ENCODE peak calls at places on chromosomes 6 and 20, in nine cellular contexts. E is mammary epithelial cell; T is A549; N is HepG2; U is CD8-positive, alpha-beta T cell; J is suprapubic skin; W is fibroblast of lung; V is transverse colon; G is cardiac muscle cell. X is an unnamed sample.
A peak's percentile ranks its signal among the peaks of the same experiment; 100 is the strongest.

GRCh38 chr20:63850689-63851547 is 10.4 kb upstream of the ABHD16B start:
- DNase-seq in E (no peak), T (no peak), N (no peak), U (no peak), J (no peak), W (no peak), V (peak; percentile 63), G (no peak), X (no peak)

GRCh38 chr6:94446120-94446519 is 1026.8 kb upstream of the EPHA7 start:
- DNase-seq in E (no peak), T (no peak), N (no peak), U (no peak), J (no peak), W (no peak), V (no peak), G (no peak), X (no peak)

GRCh38 chr6:25239498-25239897 is 39.7 kb upstream of the CARMIL1 start:
- DNase-seq in E (no peak), T (no peak), N (no peak), U (no peak), J (no peak), W (no peak), V (no peak), G (no peak), X (no peak)

GRCh38 chr6:24125980-24126379 is at the start of gene NRSN1:
- DNase-seq in E (no peak), T (no peak), N (peak; percentile 33), U (no peak), J (no peak), W (no peak), V (no peak), G (peak; percentile 70), X (no peak)

GRCh38 chr20:62918137-62918536 is 8.2 kb downstream of the DIDO1 start:
- DNase-seq in E (no peak), T (no peak), N (no peak), U (no peak), J (peak; percentile 4), W (no peak), V (no peak), G (no peak), X (no peak)

GRCh38 chr6:104326173-104327001 is 533.3 kb downstream of the HACE1 start:
- DNase-seq in E (peak; percentile 17), T (no peak), N (no peak), U (no peak), J (no peak), W (peak; percentile 9), V (no peak), G (no peak), X (no peak)

GRCh38 chr6:114559419-114559818 is 216.6 kb upstream of the HS3ST5 start:
- DNase-seq in E (no peak), T (no peak), N (no peak), U (no peak), J (no peak), W (no peak), V (no peak), G (no peak), X (no peak)

GRCh38 chr6:166412911-166413384 is 30.2 kb upstream of the MPC1 start:
- DNase-seq in E (no peak), T (no peak), N (no peak), U (no peak), J (no peak), W (no peak), V (no peak), G (no peak), X (no peak)

GRCh38 chr6:158879180-158879579 is 60.0 kb upstream of the EZR start:
- DNase-seq in E (peak; percentile 32), T (no peak), N (no peak), U (no peak), J (no peak), W (no peak), V (no peak), G (no peak), X (no peak)

GRCh38 chr20:61660559-61660958 is 405.1 kb downstream of the TAF4 start:
- DNase-seq in E (no peak), T (no peak), N (no peak), U (no peak), J (no peak), W (no peak), V (no peak), G (no peak), X (no peak)

GRCh38 chr6:4647414-4648365 is 128.5 kb upstream of the CDYL start:
- DNase-seq in E (peak; percentile 63), T (peak; percentile 81), N (peak; percentile 53), U (peak; percentile 49), J (peak; percentile 88), W (peak; percentile 82), V (peak; percentile 80), G (peak; percentile 89), X (peak; percentile 64)

GRCh38 chr6:170027111-170028043 is 263.5 kb downstream of the DLL1 start:
- DNase-seq in E (no peak), T (no peak), N (no peak), U (no peak), J (no peak), W (peak; percentile 57), V (no peak), G (no peak), X (peak; percentile 12)

GRCh38 chr20:57686931-57687652 is 22.7 kb downstream of the PMEPA1 start:
- DNase-seq in E (peak; percentile 77), T (no peak), N (no peak), U (no peak), J (no peak), W (no peak), V (no peak), G (no peak), X (peak; percentile 61)

GRCh38 chr6:34425132-34425497 is 754 bp downstream of the RPS10 start:
- DNase-seq in E (no peak), T (no peak), N (no peak), U (no peak), J (no peak), W (peak; percentile 22), V (no peak), G (no peak), X (no peak)

GRCh38 chr6:34424200-34425131 is 1.4 kb downstream of the RPS10 start:
- DNase-seq in E (no peak), T (no peak), N (no peak), U (no peak), J (no peak), W (no peak), V (no peak), G (no peak), X (no peak)

GRCh38 chr6:34423254-34423653 is 2.6 kb downstream of the RPS10 start:
- DNase-seq in E (no peak), T (no peak), N (no peak), U (no peak), J (no peak), W (peak; percentile 25), V (no peak), G (no peak), X (no peak)

GRCh38 chr6:34425498-34426410 is at the start of gene RPS10:
- DNase-seq in E (peak; percentile 85), T (peak; percentile 90), N (peak; percentile 90), U (peak; percentile 95), J (peak; percentile 95), W (peak; percentile 93), V (peak; percentile 94), G (peak; percentile 96), X (peak; percentile 83)
- TF ChIP-seq CTCF in E (no peak), T (no peak), N (peak; percentile 52), U (no peak), J (no peak), W (no peak), V (no peak), G (no peak), X (no peak)

GRCh38 chr6:145367149-145367548 is 368.2 kb downstream of the EPM2A start:
- DNase-seq in E (no peak), T (no peak), N (no peak), U (no peak), J (no peak), W (no peak), V (no peak), G (no peak), X (no peak)

GRCh38 chr6:145373826-145374225 is 361.5 kb downstream of the EPM2A start:
- DNase-seq in E (no peak), T (no peak), N (no peak), U (no peak), J (no peak), W (no peak), V (no peak), G (no peak), X (no peak)

GRCh38 chr6:145370559-145370958 is 364.8 kb downstream of the EPM2A start:
- DNase-seq in E (no peak), T (no peak), N (no peak), U (no peak), J (no peak), W (no peak), V (no peak), G (no peak), X (no peak)

GRCh38 chr6:145372671-145373123 is 362.6 kb downstream of the EPM2A start:
- DNase-seq in E (peak; percentile 19), T (no peak), N (peak; percentile 12), U (no peak), J (no peak), W (peak; percentile 78), V (no peak), G (peak; percentile 93), X (no peak)

DNA sequence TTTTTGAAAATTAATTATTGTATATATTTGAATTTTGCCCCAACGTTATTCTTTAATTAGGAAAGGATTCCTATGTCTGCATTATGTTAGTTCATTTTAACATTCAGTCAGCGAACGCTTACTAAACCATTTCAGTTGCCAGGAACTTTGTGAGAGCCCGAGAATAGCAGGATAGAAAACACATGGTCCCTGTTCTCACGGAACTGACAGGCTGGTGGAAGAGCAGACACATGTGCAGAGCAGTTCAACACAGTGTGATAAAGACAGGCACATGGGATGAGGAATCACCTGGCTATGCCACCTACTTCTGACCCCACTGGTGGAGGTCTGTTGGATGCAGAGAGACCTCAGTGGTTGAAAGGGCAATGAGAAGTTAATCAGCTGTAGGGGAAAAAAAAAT is 367.2 kb downstream of the EPM2A start:
- DNase-seq in E (no peak), T (no peak), N (no peak), U (no peak), J (no peak), W (peak; percentile 59), V (no peak), G (no peak), X (no peak)
- H3K9me3 ChIP-seq in E (no peaks in the 10 kb centered on the region), T (no peaks in the 10 kb centered on the region), N (no peaks in the 10 kb centered on the region), U (no peaks in the 10 kb centered on the region), J (no peaks in the 10 kb centered on the region), W (no peaks in the 10 kb centered on the region), V (peaks cover 3% of the 10 kb centered on the region), G (no peaks in the 10 kb centered on the region), X (no peaks in the 10 kb centered on the region)

DNA sequence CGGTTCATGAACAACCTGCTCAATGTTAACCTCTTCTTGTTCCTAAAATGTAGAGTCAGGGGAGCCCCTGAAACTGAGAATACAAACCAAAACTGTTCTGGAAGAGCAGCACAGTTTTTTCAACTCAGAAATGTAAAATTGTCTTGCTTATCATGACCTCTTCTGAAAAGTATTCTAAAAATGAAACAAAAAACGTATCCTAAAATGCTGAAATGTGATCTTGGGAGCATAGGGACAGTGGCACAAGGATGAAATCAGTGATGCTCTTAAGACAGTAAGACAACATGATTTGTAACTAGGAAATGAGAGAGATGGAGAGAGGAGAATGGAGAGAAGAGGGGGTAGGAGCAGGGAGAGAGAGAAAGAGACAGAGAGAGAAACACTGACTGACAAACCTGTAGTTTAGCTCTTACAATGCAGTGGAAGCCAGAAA is 27.5 kb downstream of the NCOA7 start:
- DNase-seq in E (no peak), T (no peak), N (no peak), U (no peak), J (no peak), W (no peak), V (no peak), G (no peak), X (no peak)
- H3K4me3 ChIP-seq in E (no peak overlapping the region), T (no peak overlapping the region), N (no peak overlapping the region), U (no peak overlapping the region), J (no peak overlapping the region), W (no peak overlapping the region), V (no peak overlapping the region), G (no peak overlapping the region), X (no peak overlapping the region)

GRCh38 chr20:22623211-22623610 is 38.8 kb upstream of the FOXA2 start:
- DNase-seq in E (no peak), T (peak; percentile 52), N (peak; percentile 26), U (no peak), J (no peak), W (no peak), V (no peak), G (no peak), X (no peak)
- TF ChIP-seq CTCF in E (no peak), T (no peak), N (no peak), U (no peak), J (no peak), W (no peak), V (no peak), G (no peak), X (no peak)

X was measured in breast epithelium.